ENCODE peak calls at places on chromosomes 5 and 9, in nine cellular contexts. S, G, O, P, K, X, B, H and Q are unnamed samples.

GRCh38 chr9:125506045-125506444 is 201.0 kb downstream of the MAPKAP1 start:
- DNase-seq in S (no peak), G (no peak), O (no peak), P (peak; percentile 10), K (no peak), X (no peak), B (no peak), H (peak; percentile 38), Q (no peak)

GRCh38 chr5:35171108-35171507 is 59.2 kb downstream of the PRLR start:
- DNase-seq in S (no peak), G (no peak), O (no peak), P (no peak), K (no peak), X (no peak), B (no peak), H (no peak), Q (no peak)

GRCh38 chr5:119059740-119060255 is 11.1 kb upstream of the DMXL1 start:
- DNase-seq in S (no peak), G (no peak), O (no peak), P (no peak), K (no peak), X (no peak), B (no peak), H (no peak), Q (no peak)

GRCh38 chr5:93893050-93893449 is 151.7 kb upstream of the POU5F2 start:
- DNase-seq in S (no peak), G (no peak), O (no peak), P (no peak), K (no peak), X (no peak), B (no peak), H (no peak), Q (no peak)

GRCh38 chr9:115548826-115549225 is 430.9 kb upstream of the TNC start:
- DNase-seq in S (peak; percentile 63), G (no peak), O (no peak), P (no peak), K (no peak), X (no peak), B (no peak), H (no peak), Q (peak; percentile 47)

GRCh38 chr5:80668016-80668969 is 13.5 kb upstream of the DHFR start:
- DNase-seq in S (no peak), G (no peak), O (no peak), P (no peak), K (no peak), X (no peak), B (no peak), H (peak; percentile 35), Q (no peak)

GRCh38 chr9:137286980-137287383 is 9.5 kb downstream of the TOR4A start:
- DNase-seq in S (peak; percentile 58), G (no peak), O (no peak), P (peak; percentile 43), K (no peak), X (peak; percentile 46), B (peak; percentile 56), H (peak; percentile 83), Q (peak; percentile 83)

GRCh38 chr5:80191397-80191796 is 64.5 kb downstream of the SERINC5 start:
- DNase-seq in S (no peak), G (no peak), O (no peak), P (no peak), K (no peak), X (no peak), B (no peak), H (no peak), Q (no peak)

GRCh38 chr9:530681-531080 is 310.8 kb upstream of the DMRT1 start:
- DNase-seq in S (peak; percentile 44), G (peak; percentile 27), O (no peak), P (no peak), K (no peak), X (peak; percentile 34), B (no peak), H (no peak), Q (no peak)

GRCh38 chr9:72674961-72675360 is 153.6 kb downstream of the TMC1 start:
- DNase-seq in S (no peak), G (no peak), O (no peak), P (no peak), K (no peak), X (no peak), B (no peak), H (no peak), Q (no peak)

GRCh38 chr5:17355585-17356346 is 138.3 kb downstream of the BASP1 start:
- DNase-seq in S (peak; percentile 74), G (no peak), O (no peak), P (no peak), K (no peak), X (no peak), B (no peak), H (no peak), Q (no peak)

GRCh38 chr9:15248106-15248505 is 58.9 kb downstream of the TTC39B start:
- DNase-seq in S (no peak), G (no peak), O (no peak), P (no peak), K (no peak), X (no peak), B (no peak), H (no peak), Q (no peak)

GRCh38 chr5:81609810-81610375 is 141.0 kb downstream of the SSBP2 start:
- DNase-seq in S (no peak), G (no peak), O (no peak), P (no peak), K (no peak), X (no peak), B (no peak), H (no peak), Q (no peak)

GRCh38 chr5:83434929-83435328 is 36.6 kb upstream of the VCAN start:
- DNase-seq in S (peak; percentile 28), G (no peak), O (no peak), P (no peak), K (no peak), X (no peak), B (no peak), H (no peak), Q (no peak)

GRCh38 chr5:161152415-161152814 is 300.4 kb upstream of the ATP10B start:
- DNase-seq in S (no peak), G (no peak), O (no peak), P (no peak), K (no peak), X (no peak), B (no peak), H (no peak), Q (no peak)

GRCh38 chr5:120139039-120139438 is 325.1 kb upstream of the PRR16 start:
- DNase-seq in S (peak; percentile 90), G (peak; percentile 30), O (no peak), P (no peak), K (no peak), X (no peak), B (no peak), H (no peak), Q (no peak)

GRCh38 chr5:138981131-138981530 is 106.0 kb upstream of the LRRTM2 start:
- DNase-seq in S (peak; percentile 70), G (no peak), O (no peak), P (no peak), K (no peak), X (no peak), B (no peak), H (no peak), Q (no peak)

GRCh38 chr5:136195971-136196577 is 3.1 kb upstream of the SMIM32 start:
- DNase-seq in S (no peak), G (no peak), O (no peak), P (no peak), K (no peak), X (no peak), B (no peak), H (no peak), Q (no peak)

GRCh38 chr5:172931001-172931536 is 28.2 kb upstream of the RPL26L1 start:
- DNase-seq in S (peak; percentile 87), G (no peak), O (no peak), P (no peak), K (no peak), X (no peak), B (no peak), H (peak; percentile 11), Q (no peak)

GRCh38 chr5:99543841-99544240 is 615.0 kb upstream of the CHD1 start:
- DNase-seq in S (peak; percentile 18), G (no peak), O (no peak), P (no peak), K (no peak), X (no peak), B (no peak), H (no peak), Q (peak; percentile 72)

GRCh38 chr5:51500-51823 is 40.5 kb upstream of the PLEKHG4B start:
- DNase-seq in S (no peak), G (no peak), O (no peak), P (no peak), K (no peak), X (no peak), B (no peak), H (no peak), Q (no peak)

GRCh38 chr5:179860301-179860700 is 1.7 kb upstream of the MRNIP start:
- DNase-seq in S (no peak), G (no peak), O (no peak), P (no peak), K (no peak), X (no peak), B (no peak), H (peak; percentile 15), Q (no peak)

GRCh38 chr5:308672-309271 is 12.7 kb upstream of the AHRR start:
- DNase-seq in S (peak; percentile 34), G (no peak), O (no peak), P (peak; percentile 34), K (no peak), X (no peak), B (no peak), H (peak; percentile 54), Q (no peak)

GRCh38 chr5:177537389-177538361 is 16.7 kb downstream of the FAM193B start:
- DNase-seq in S (peak; percentile 67), G (no peak), O (no peak), P (peak; percentile 19), K (peak; percentile 71), X (no peak), B (no peak), H (peak; percentile 45), Q (peak; percentile 91)

GRCh38 chr5:132825824-132826391 is 4.5 kb downstream of the SHROOM1 start:
- DNase-seq in S (no peak), G (no peak), O (no peak), P (peak; percentile 32), K (no peak), X (no peak), B (no peak), H (peak; percentile 58), Q (no peak)

GRCh38 chr5:3261081-3261480 is 334.6 kb upstream of the IRX1 start:
- DNase-seq in S (no peak), G (no peak), O (no peak), P (no peak), K (peak; percentile 20), X (no peak), B (no peak), H (no peak), Q (no peak)

GRCh38 chr9:108476574-108476973 is 379.2 kb downstream of the ACTL7B start:
- DNase-seq in S (peak; percentile 24), G (no peak), O (no peak), P (no peak), K (no peak), X (no peak), B (no peak), H (no peak), Q (no peak)

GRCh38 chr9:33378121-33378795 is 24.1 kb downstream of the AQP7 start:
- DNase-seq in S (no peak), G (no peak), O (no peak), P (no peak), K (no peak), X (no peak), B (no peak), H (no peak), Q (no peak)

GRCh38 chr9:20848490-20848889 is 164.4 kb downstream of the FOCAD start:
- DNase-seq in S (peak; percentile 38), G (no peak), O (no peak), P (no peak), K (no peak), X (no peak), B (no peak), H (no peak), Q (no peak)

GRCh38 chr5:134545070-134545868 is 19.8 kb downstream of the JADE2 start:
- DNase-seq in S (no peak), G (no peak), O (no peak), P (no peak), K (no peak), X (peak; percentile 54), B (no peak), H (no peak), Q (no peak)

GRCh38 chr9:98536542-98537173 is 172.1 kb downstream of the GABBR2 start:
- DNase-seq in S (no peak), G (no peak), O (no peak), P (no peak), K (no peak), X (peak; percentile 61), B (no peak), H (peak; percentile 49), Q (peak; percentile 24)